ENCODE peak calls at places on chromosomes 2 and 18, in five cellular contexts. P, S, W, Z and V are unnamed samples.
A peak's percentile ranks its signal among the peaks of the same experiment; 100 is the strongest.

GRCh38 chr2:169815849-169816248 is 8.9 kb downstream of the METTL5 start:
- DNase-seq in P (no peak), W (peak; percentile 21), S (no peak), Z (no peak), V (peak; percentile 42)

GRCh38 chr2:227374158-227374557 is 4.9 kb downstream of the TM4SF20 start:
- DNase-seq in P (no peak), W (no peak), Z (no peak), S (no peak), V (no peak)

GRCh38 chr2:1656326-1656960 is 87.9 kb downstream of the PXDN start:
- DNase-seq in Z (no peak), S (no peak), W (no peak), P (no peak), V (no peak)

GRCh38 chr18:10343778-10344177 is 110.7 kb upstream of the APCDD1 start:
- DNase-seq in W (no peak), S (no peak), P (no peak), Z (no peak), V (no peak)

GRCh38 chr2:216151313-216152030 is 42.3 kb downstream of the XRCC5 start:
- DNase-seq in Z (no peak), P (no peak), W (no peak), S (no peak), V (no peak)

GRCh38 chr18:396571-396970 is 103.9 kb downstream of the COLEC12 start:
- DNase-seq in W (no peak), Z (no peak), S (peak; percentile 65), P (no peak), V (no peak)

GRCh38 chr2:227020416-227020815 is 143.6 kb downstream of the COL4A4 start:
- DNase-seq in W (no peak), P (no peak), Z (no peak), S (no peak), V (no peak)

GRCh38 chr2:114940785-114941458 is 498.5 kb downstream of the DPP10 start:
- DNase-seq in W (no peak), P (no peak), S (no peak), Z (no peak), V (no peak)

GRCh38 chr18:63161728-63162195 is 157.8 kb downstream of the BCL2 start:
- DNase-seq in Z (peak; percentile 59), S (peak; percentile 40), P (peak; percentile 71), W (peak; percentile 20), V (peak; percentile 62)

GRCh38 chr2:6826081-6826913 is 39.4 kb downstream of the CMPK2 start:
- DNase-seq in P (no peak), Z (peak; percentile 11), S (no peak), W (peak; percentile 26), V (peak; percentile 60)

GRCh38 chr2:30470426-30470825 is 23.4 kb downstream of the LCLAT1 start:
- DNase-seq in P (no peak), W (no peak), S (no peak), Z (no peak), V (no peak)

GRCh38 chr18:58061349-58061748 is 17.3 kb downstream of the NEDD4L start:
- DNase-seq in Z (no peak), W (no peak), S (no peak), P (no peak), V (no peak)

GRCh38 chr2:135825131-135825854 is 11.7 kb downstream of the LCT start:
- DNase-seq in W (no peak), P (no peak), S (no peak), Z (no peak), V (no peak)

GRCh38 chr2:15810451-15811150 is 129.7 kb upstream of the MYCN start:
- DNase-seq in Z (no peak), W (no peak), P (no peak), S (no peak), V (no peak)

GRCh38 chr2:48529676-48530032 is 300 bp upstream of the STON1 start:
- DNase-seq in Z (no peak), P (no peak), W (no peak), S (no peak), V (no peak)

GRCh38 chr2:76270356-76270755 is 559.6 kb upstream of the GCFC2 start:
- DNase-seq in S (no peak), Z (no peak), P (no peak), W (no peak), V (no peak)

GRCh38 chr2:107511970-107512789 is 314.5 kb upstream of the RGPD4 start:
- DNase-seq in P (no peak), S (no peak), Z (no peak), W (no peak), V (no peak)

GRCh38 chr18:44507729-44508325 is 172.9 kb upstream of the SETBP1 start:
- DNase-seq in P (peak; percentile 41), Z (no peak), W (no peak), S (no peak), V (peak; percentile 99)

GRCh38 chr2:11863103-11863502 is 116.7 kb downstream of the LPIN1 start:
- DNase-seq in W (no peak), Z (no peak), S (no peak), P (no peak), V (no peak)

GRCh38 chr2:142693171-142693950 is 184.1 kb upstream of the KYNU start:
- DNase-seq in P (no peak), W (no peak), S (no peak), Z (no peak), V (no peak)

GRCh38 chr18:23871410-23871809 is 143.1 kb upstream of the TTC39C start:
- DNase-seq in Z (no peak), P (peak; percentile 48), W (no peak), S (no peak), V (peak; percentile 47)

GRCh38 chr18:54251606-54252400 is 17.5 kb upstream of the POLI start:
- DNase-seq in Z (no peak), W (no peak), S (no peak), P (no peak), V (peak; percentile 46)

GRCh38 chr18:38956068-38956467 is 1390.5 kb upstream of the CELF4 start:
- DNase-seq in S (no peak), W (no peak), P (no peak), Z (no peak), V (no peak)

GRCh38 chr2:16081316-16082200 is 141.2 kb downstream of the MYCN start:
- DNase-seq in W (no peak), Z (no peak), P (no peak), S (no peak), V (no peak)

DNA sequence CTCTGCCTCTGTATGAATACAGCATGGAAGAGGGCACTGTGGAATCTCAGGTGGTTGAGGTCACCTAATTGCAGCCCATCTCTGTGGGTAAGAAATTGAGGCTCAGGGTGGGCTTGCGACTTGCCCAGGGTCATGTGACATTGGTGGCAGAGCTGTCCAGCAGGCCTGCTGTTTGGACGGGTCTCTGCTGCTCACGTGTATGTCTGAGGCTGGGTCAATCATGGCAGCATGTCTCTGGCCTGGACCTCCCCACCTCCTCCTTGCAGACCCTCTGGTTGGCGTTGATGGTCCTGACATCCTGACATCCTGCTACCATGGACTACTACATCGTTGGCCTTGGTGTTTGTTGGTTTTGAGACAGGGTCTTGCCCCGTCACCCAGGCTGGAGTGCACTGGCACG is 64.3 kb upstream of the HPCAL1 start:
- DNase-seq in S (peak; percentile 4), P (no peak), W (no peak), Z (no peak), V (no peak)
- TF ChIP-seq POLR2A in S (no peak), P (no peak), W (no peak), Z (no peak), V (no peak)

DNA sequence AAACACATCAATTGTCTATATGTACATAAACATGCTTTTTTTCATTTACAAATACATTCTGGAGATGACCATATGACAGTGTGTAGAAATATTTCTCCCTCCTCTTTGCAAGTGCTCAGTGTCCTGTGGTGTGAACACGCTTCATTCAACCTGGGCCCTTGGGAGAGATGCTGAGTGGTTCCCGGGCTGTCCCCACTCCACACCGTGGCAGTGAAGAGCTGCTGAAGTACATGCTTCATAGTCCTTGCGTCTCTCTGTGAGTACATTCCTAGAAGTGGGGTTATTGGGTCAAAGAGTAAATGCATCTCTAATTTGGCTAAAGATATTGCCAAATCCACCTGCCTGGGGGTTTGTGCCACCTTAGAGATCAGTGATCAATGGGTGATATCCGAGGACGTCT is 6.5 kb upstream of the GPR35 start:
- DNase-seq in W (no peak), Z (no peak), P (no peak), S (no peak), V (no peak)
- TF ChIP-seq POLR2A in W (no peak), Z (no peak), P (no peak), S (no peak), V (no peak)

GRCh38 chr2:219543596-219544358 is at the start of the genes CHPF and TMEM198:
- DNase-seq in Z (peak; percentile 99), P (peak; percentile 98), S (peak; percentile 99), W (peak; percentile 87), V (peak; percentile 86)
- TF ChIP-seq POLR2A in Z (peak; percentile 73), P (no peak), S (peak; percentile 91), W (no peak), V (no peak)

DNA sequence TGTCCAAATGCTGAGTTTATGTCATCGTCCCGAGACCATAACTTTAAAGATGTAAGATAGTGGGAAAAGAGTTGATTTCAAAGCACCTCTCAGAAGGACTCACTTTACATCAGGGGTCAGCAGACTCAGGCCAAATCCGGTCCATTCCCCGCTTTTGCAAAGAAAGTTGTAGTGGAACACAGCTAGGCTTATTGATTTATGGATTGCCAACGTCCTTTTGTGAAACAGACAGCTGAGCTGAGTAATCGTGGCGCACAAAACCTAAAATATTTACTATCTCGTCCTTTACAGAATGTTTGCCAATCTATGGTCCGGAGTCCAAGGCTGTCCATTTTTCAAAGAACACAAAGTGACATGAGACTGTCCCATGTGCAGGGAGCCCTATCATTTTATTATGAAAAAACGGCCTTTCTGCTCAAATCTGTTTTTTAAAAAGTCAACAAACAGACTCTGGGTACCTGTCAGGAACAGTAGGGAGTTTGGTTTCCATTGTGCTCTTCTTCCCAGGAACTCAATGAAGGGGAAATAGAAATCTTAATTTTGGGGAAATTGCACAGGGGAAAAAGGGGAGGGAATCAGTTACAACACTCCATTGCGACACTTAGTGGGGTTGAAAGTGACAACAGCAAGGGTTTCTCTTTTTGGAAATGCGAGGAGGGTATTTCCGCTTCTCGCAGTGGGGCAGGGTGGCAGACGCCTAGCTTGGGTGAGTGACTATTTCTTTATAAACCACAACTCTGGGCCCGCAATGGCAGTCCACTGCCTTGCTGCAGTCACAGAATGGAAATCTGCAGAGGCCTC is at the start of gene IL1RN:
- DNase-seq in W (no peak), Z (no peak), S (no peak), P (peak; percentile 19), V (no peak)
- TF ChIP-seq POLR2A in W (no peak), Z (no peak), S (no peak), P (no peak), V (no peak)

DNA sequence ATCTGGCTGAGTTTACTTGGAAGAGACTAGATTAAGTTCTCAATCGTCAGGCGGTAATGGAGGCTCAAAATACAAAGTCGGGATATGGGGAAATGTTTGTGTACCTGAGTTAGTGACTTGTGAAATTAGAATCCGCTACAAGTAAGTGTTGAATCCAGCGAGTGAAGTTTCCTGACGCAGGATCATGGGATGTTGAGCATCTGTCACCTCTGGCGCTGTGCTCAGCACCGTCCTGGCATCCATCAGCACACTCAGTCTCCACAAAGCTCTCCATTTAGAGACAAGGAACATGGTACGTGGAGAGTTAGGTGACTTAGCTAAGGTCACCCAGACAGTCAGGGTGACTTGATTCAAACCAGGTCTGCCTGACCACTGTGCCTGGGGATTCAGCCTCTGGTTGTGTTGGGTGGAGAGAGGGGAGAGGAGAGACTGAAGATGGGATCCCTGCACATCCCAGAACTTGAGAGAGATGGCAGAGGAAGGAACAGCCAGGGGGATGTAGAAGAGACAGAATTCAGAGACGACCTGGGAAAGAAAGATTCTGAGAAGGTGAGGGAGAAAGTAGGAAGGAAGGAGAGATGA is 251.2 kb downstream of the ACKR3 start:
- DNase-seq in W (no peak), S (no peak), P (no peak), Z (no peak), V (no peak)
- TF ChIP-seq POLR2A in W (no peak), S (no peak), P (no peak), Z (no peak), V (no peak)